ENCODE peak calls at places on chromosomes 6 and 20, in six cellular contexts. Q is activated CD8-positive, alpha-beta memory T cell treated with anti-CD3 and anti-CD28 coated beads for 24 hours; H is amygdala; C is left ventricle myocardium inferior; B is stimulated activated CD8-positive, alpha-beta memory T cell treated with anti-CD3 and anti-CD28 coated beads, Interleukin-2, amount 100 ng/mL, for 1 hour; O is KBM-7. M is an unnamed sample.

GRCh38 chr6:56145616-56146015 is 101.8 kb downstream of the COL21A1 start:
- DNase-seq in B (no peak), Q (no peak), O (no peak), C (no peak), H (no peak), M (no peak)

GRCh38 chr6:20729086-20729485 is 194.8 kb downstream of the CDKAL1 start:
- DNase-seq in Q (no peak), O (no peak), B (no peak), H (no peak), C (no peak), M (no peak)

GRCh38 chr20:14582855-14583254 is 245.4 kb upstream of the FLRT3 start:
- DNase-seq in C (no peak), O (peak; percentile 0), B (no peak), H (no peak), Q (no peak), M (no peak)

GRCh38 chr20:51417745-51418529 is 124.6 kb downstream of the NFATC2 start:
- DNase-seq in Q (no peak), O (no peak), B (no peak), C (no peak), H (no peak), M (no peak)

GRCh38 chr6:1190361-1190760 is 121.5 kb upstream of the FOXQ1 start:
- DNase-seq in C (no peak), O (no peak), H (no peak), B (no peak), Q (no peak), M (no peak)

GRCh38 chr6:150687508-150687907 is 87.8 kb downstream of the PLEKHG1 start:
- DNase-seq in Q (no peak), O (no peak), B (no peak), C (peak; percentile 80), H (no peak), M (peak; percentile 81)

GRCh38 chr6:57242505-57242904 is 20.4 kb upstream of the RAB23 start:
- DNase-seq in O (no peak), Q (no peak), C (no peak), B (no peak), H (no peak), M (no peak)

GRCh38 chr20:62518911-62519310 is 43.1 kb upstream of the GATA5 start:
- DNase-seq in O (no peak), Q (no peak), H (no peak), C (no peak), B (no peak), M (peak; percentile 30)

GRCh38 chr6:117478853-117479231 is 3.6 kb upstream of the DCBLD1 start:
- DNase-seq in B (no peak), H (no peak), O (no peak), C (no peak), Q (no peak), M (no peak)

GRCh38 chr6:45703041-45703739 is 312.5 kb downstream of the CLIC5 start:
- DNase-seq in B (no peak), C (no peak), O (no peak), H (no peak), Q (no peak), M (no peak)